ENCODE peak calls at places on chromosomes 5 and 9, in six cellular contexts. One of them, this sample, is unnamed. For H3K4me1, the result is how much of the 10 kb centered on the place peaks cover.

GRCh38 chr9:83707518-83707767 is 315 bp downstream of the UBQLN1 start:
- DNase-seq in GM23338: no peak
- DNase-seq in IMR-90: no peak
- DNase-seq in cardiac muscle cell: no peak
- DNase-seq in fibroblast of lung: no peak
- DNase-seq in right atrium auricular region: peak
- DNase-seq in this sample: no peak

GRCh38 chr5:170861855-170862766 is at the start of gene RANBP17:
- DNase-seq in GM23338: peak
- DNase-seq in IMR-90: peak
- DNase-seq in cardiac muscle cell: peak
- DNase-seq in fibroblast of lung: peak
- DNase-seq in right atrium auricular region: no peak
- DNase-seq in this sample: peak

GRCh38 chr5:9423611-9424010 is 122.3 kb downstream of the SEMA5A start:
- DNase-seq in GM23338: no peak
- DNase-seq in IMR-90: peak
- DNase-seq in cardiac muscle cell: no peak
- DNase-seq in fibroblast of lung: peak
- DNase-seq in right atrium auricular region: no peak
- DNase-seq in this sample: no peak

GRCh38 chr5:147520450-147520849 is 10.6 kb upstream of the DPYSL3 start:
- DNase-seq in GM23338: peak
- DNase-seq in IMR-90: peak
- DNase-seq in cardiac muscle cell: peak
- DNase-seq in fibroblast of lung: no peak
- DNase-seq in right atrium auricular region: no peak
- DNase-seq in this sample: no peak

GRCh38 chr5:180343846-180344327 is 9.2 kb downstream of the GFPT2 start:
- DNase-seq in GM23338: no peak
- DNase-seq in IMR-90: no peak
- DNase-seq in cardiac muscle cell: no peak
- DNase-seq in fibroblast of lung: peak
- DNase-seq in right atrium auricular region: peak
- DNase-seq in this sample: no peak

GRCh38 chr5:105956456-105957177 is 1714.1 kb downstream of the EFNA5 start:
- DNase-seq in GM23338: no peak
- DNase-seq in IMR-90: peak
- DNase-seq in cardiac muscle cell: no peak
- DNase-seq in fibroblast of lung: peak
- DNase-seq in right atrium auricular region: no peak
- DNase-seq in this sample: no peak

GRCh38 chr5:143258559-143259253 is 144.8 kb downstream of the NR3C1 start:
- DNase-seq in GM23338: no peak
- DNase-seq in IMR-90: peak
- DNase-seq in cardiac muscle cell: no peak
- DNase-seq in fibroblast of lung: peak
- DNase-seq in right atrium auricular region: no peak
- DNase-seq in this sample: no peak

GRCh38 chr5:60522299-60522915 is 177.6 kb downstream of the DEPDC1B start:
- DNase-seq in GM23338: no peak
- DNase-seq in IMR-90: peak
- DNase-seq in cardiac muscle cell: no peak
- DNase-seq in fibroblast of lung: no peak
- DNase-seq in right atrium auricular region: no peak
- DNase-seq in this sample: no peak

GRCh38 chr9:92616199-92617129 is 53.5 kb downstream of the IPPK start:
- DNase-seq in GM23338: no peak
- DNase-seq in IMR-90: no peak
- DNase-seq in cardiac muscle cell: no peak
- DNase-seq in fibroblast of lung: peak
- DNase-seq in right atrium auricular region: peak
- DNase-seq in this sample: no peak

GRCh38 chr9:92617195-92617813 is 52.6 kb downstream of the IPPK start:
- DNase-seq in GM23338: no peak
- DNase-seq in IMR-90: no peak
- DNase-seq in cardiac muscle cell: no peak
- DNase-seq in fibroblast of lung: no peak
- DNase-seq in right atrium auricular region: no peak
- DNase-seq in this sample: no peak

GRCh38 chr9:92614123-92614510 is 55.8 kb downstream of the IPPK start:
- DNase-seq in GM23338: no peak
- DNase-seq in IMR-90: no peak
- DNase-seq in cardiac muscle cell: no peak
- DNase-seq in fibroblast of lung: no peak
- DNase-seq in right atrium auricular region: no peak
- DNase-seq in this sample: no peak

GRCh38 chr9:92614763-92615441 is 55.0 kb downstream of the IPPK start:
- DNase-seq in GM23338: no peak
- DNase-seq in IMR-90: no peak
- DNase-seq in cardiac muscle cell: no peak
- DNase-seq in fibroblast of lung: no peak
- DNase-seq in right atrium auricular region: no peak
- DNase-seq in this sample: no peak

GRCh38 chr9:92615790-92616189 is 54.1 kb downstream of the IPPK start:
- DNase-seq in GM23338: no peak
- DNase-seq in IMR-90: no peak
- DNase-seq in cardiac muscle cell: no peak
- DNase-seq in fibroblast of lung: no peak
- DNase-seq in right atrium auricular region: no peak
- DNase-seq in this sample: no peak
- H3K4me3 ChIP-seq in GM23338: no peak
- H3K4me3 ChIP-seq in IMR-90: no peak
- H3K4me3 ChIP-seq in cardiac muscle cell: no peak
- H3K4me3 ChIP-seq in fibroblast of lung: no peak
- H3K4me3 ChIP-seq in right atrium auricular region: no peak
- H3K4me3 ChIP-seq in this sample: no peak

DNA sequence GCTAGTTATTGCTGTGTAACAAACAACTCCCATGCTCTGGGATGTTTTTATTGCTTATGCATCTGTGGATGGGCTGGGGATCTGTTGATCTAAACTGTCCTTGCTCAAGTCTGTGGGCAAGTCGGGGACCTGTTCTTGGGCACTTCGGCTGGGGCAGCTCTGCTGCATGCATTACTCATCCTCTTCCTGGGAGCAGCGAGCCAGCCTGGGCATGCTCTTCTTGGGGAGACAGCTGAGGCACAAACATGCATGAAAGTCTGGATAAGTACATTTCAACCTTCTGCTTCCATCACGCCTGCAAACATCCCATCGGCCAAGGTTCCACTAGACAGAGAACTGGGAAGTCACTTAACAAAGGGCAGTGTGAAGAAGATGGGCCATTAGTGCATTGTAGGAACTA is 66.3 kb downstream of the ANKRD33B start:
- DNase-seq in GM23338: no peak
- DNase-seq in IMR-90: no peak
- DNase-seq in cardiac muscle cell: no peak
- DNase-seq in fibroblast of lung: no peak
- DNase-seq in right atrium auricular region: no peak
- DNase-seq in this sample: no peak
- H3K4me1 ChIP-seq in GM23338: under half
- H3K4me1 ChIP-seq in IMR-90: under half
- H3K4me1 ChIP-seq in cardiac muscle cell: under half
- H3K4me1 ChIP-seq in fibroblast of lung: under half
- H3K4me1 ChIP-seq in right atrium auricular region: under half
- H3K4me1 ChIP-seq in this sample: under half

GRCh38 chr5:6759401-6759800 is 46.2 kb downstream of the TENT4A start:
- DNase-seq in GM23338: peak
- DNase-seq in IMR-90: no peak
- DNase-seq in cardiac muscle cell: peak
- DNase-seq in fibroblast of lung: no peak
- DNase-seq in right atrium auricular region: no peak
- DNase-seq in this sample: no peak
- TF ChIP-seq CTCF in GM23338: peak
- TF ChIP-seq CTCF in IMR-90: no peak
- TF ChIP-seq CTCF in cardiac muscle cell: no peak
- TF ChIP-seq CTCF in fibroblast of lung: no peak
- TF ChIP-seq CTCF in right atrium auricular region: no peak
- TF ChIP-seq CTCF in this sample: no peak

GRCh38 chr5:131209506-131210191 is 38.9 kb downstream of the LYRM7 start:
- DNase-seq in GM23338: peak
- DNase-seq in IMR-90: no peak
- DNase-seq in cardiac muscle cell: no peak
- DNase-seq in fibroblast of lung: no peak
- DNase-seq in right atrium auricular region: no peak
- DNase-seq in this sample: no peak

GRCh38 chr5:131211669-131212068 is 40.9 kb downstream of the LYRM7 start:
- DNase-seq in GM23338: no peak
- DNase-seq in IMR-90: no peak
- DNase-seq in cardiac muscle cell: no peak
- DNase-seq in fibroblast of lung: no peak
- DNase-seq in right atrium auricular region: no peak
- DNase-seq in this sample: no peak

GRCh38 chr5:131206061-131206460 is 35.3 kb downstream of the LYRM7 start:
- DNase-seq in GM23338: no peak
- DNase-seq in IMR-90: no peak
- DNase-seq in cardiac muscle cell: no peak
- DNase-seq in fibroblast of lung: no peak
- DNase-seq in right atrium auricular region: no peak
- DNase-seq in this sample: no peak

GRCh38 chr5:131206772-131207171 is 36.0 kb downstream of the LYRM7 start:
- DNase-seq in GM23338: no peak
- DNase-seq in IMR-90: no peak
- DNase-seq in cardiac muscle cell: no peak
- DNase-seq in fibroblast of lung: no peak
- DNase-seq in right atrium auricular region: no peak
- DNase-seq in this sample: no peak

DNA sequence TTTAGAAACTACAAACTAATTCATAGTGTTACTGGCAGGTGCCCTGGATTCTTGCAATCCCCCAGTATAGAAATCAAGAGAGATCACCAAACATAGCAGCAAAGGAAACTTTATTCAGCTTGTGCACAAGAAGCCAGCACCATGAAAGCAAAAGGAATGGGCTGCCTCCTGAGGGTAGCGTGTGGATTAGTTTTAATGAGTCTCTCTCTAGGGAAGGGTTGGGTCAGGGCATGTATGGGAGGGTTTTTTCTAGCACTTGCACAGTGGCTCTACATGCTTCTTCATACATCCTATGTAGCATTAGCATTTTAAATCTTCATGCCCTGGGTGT is 38.4 kb downstream of the LYRM7 start:
- DNase-seq in GM23338: no peak
- DNase-seq in IMR-90: no peak
- DNase-seq in cardiac muscle cell: no peak
- DNase-seq in fibroblast of lung: no peak
- DNase-seq in right atrium auricular region: no peak
- DNase-seq in this sample: no peak
- H3K4me3 ChIP-seq in GM23338: no peak
- H3K4me3 ChIP-seq in IMR-90: no peak
- H3K4me3 ChIP-seq in cardiac muscle cell: no peak
- H3K4me3 ChIP-seq in fibroblast of lung: no peak
- H3K4me3 ChIP-seq in right atrium auricular region: no peak
- H3K4me3 ChIP-seq in this sample: no peak

GRCh38 chr9:120875954-120876841 is 790 bp downstream of the PHF19 start:
- DNase-seq in GM23338: peak
- DNase-seq in IMR-90: peak
- DNase-seq in cardiac muscle cell: peak
- DNase-seq in fibroblast of lung: peak
- DNase-seq in right atrium auricular region: peak
- DNase-seq in this sample: peak
- H3K4me1 ChIP-seq in GM23338: under half
- H3K4me1 ChIP-seq in IMR-90: under half
- H3K4me1 ChIP-seq in cardiac muscle cell: under half
- H3K4me1 ChIP-seq in fibroblast of lung: under half
- H3K4me1 ChIP-seq in right atrium auricular region: under half
- H3K4me1 ChIP-seq in this sample: under half

DNA sequence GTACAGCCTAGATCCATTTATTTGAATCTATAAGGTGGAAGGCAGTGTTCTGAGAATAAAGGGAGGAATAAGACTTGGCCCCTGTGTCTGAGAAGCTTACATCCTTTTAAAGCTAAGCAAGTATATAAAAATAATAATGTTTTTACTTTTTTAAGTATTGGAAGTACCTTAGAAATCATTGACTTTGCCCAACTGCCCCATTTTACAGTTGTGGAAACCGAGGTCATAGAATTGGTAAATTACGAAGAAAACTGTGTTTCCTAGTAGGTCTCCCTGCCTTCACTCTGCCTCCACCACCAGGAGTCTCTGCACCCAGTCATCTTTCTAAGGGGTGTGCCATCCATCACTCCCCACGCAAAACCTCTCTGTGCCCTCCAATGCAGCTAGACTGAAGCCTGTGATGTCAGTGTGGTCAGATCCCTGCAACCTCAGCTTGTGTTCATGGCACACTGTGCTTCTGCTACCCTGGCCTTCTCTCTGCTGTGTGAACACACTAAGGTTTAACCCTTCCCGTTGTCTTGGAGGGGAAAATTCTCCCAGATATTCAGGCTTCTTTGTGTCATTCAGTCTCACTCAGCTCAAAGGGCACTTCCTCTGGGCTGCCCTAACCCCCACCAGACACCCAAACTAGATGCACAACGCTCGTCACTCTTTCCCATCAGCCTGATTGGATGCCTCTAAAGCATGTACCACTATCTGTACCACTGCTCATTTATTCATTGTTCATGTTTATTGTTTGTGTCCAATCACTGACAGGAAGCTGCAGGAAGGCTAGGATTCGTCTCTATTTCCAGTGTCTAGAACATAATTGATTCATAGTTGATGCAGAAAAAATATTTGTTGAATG is 18.2 kb downstream of the ADRB2 start:
- DNase-seq in GM23338: peak
- DNase-seq in IMR-90: peak
- DNase-seq in cardiac muscle cell: no peak
- DNase-seq in fibroblast of lung: no peak
- DNase-seq in right atrium auricular region: no peak
- DNase-seq in this sample: no peak
- TF ChIP-seq CTCF in GM23338: no peak
- TF ChIP-seq CTCF in IMR-90: no peak
- TF ChIP-seq CTCF in cardiac muscle cell: no peak
- TF ChIP-seq CTCF in fibroblast of lung: no peak
- TF ChIP-seq CTCF in right atrium auricular region: no peak
- TF ChIP-seq CTCF in this sample: no peak

DNA sequence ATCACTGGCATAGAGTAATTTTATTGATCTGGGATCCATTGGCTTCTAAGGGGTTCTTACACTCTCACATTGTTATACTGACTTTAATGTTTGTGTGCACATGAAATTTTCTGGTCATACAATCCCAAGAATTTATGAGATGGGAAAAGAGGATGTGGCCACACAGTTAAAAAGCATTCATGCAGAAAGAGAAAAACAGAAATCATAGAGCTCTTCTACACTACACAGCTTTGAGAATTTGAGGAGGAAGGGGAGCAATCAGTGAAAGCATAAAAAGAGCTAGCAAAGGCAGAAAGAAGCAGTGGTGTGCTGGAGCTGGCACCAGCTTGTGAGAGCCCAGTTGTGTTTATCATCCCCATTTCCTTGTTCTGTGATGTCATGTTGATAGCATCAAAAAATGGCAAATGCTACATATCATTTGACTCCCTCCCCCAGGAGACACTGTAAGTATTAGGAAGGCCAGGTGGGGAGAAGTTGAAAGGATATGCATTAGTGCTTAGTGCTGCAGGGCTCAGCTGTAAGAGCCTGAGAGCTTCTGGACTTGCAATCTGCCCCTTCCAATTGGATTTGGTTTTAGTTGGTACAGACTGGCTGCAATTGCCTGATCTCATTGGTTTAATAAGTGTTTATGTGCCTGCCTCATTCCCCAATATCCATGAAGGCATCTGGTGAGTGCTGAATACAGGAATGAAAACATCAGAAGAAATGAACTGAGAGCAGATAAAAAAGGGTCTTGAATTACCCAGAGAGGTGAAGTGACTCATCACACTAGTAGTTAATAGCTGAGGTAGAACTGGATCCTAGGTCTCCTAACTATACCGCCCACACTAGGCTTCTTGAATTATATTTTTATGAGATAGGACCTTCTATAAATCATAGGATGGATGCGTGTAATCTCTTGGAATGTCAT is 30.9 kb downstream of the RHOBTB3 start:
- DNase-seq in GM23338: no peak
- DNase-seq in IMR-90: peak
- DNase-seq in cardiac muscle cell: no peak
- DNase-seq in fibroblast of lung: peak
- DNase-seq in right atrium auricular region: no peak
- DNase-seq in this sample: no peak
- H3K4me3 ChIP-seq in GM23338: no peak
- H3K4me3 ChIP-seq in IMR-90: no peak
- H3K4me3 ChIP-seq in cardiac muscle cell: no peak
- H3K4me3 ChIP-seq in fibroblast of lung: no peak
- H3K4me3 ChIP-seq in right atrium auricular region: no peak
- H3K4me3 ChIP-seq in this sample: no peak